ENCODE peak calls at places on chromosome 15, in eight cellular contexts. S is right lobe of liver, U is breast epithelium, F is HepG2, X is IMR-90, P is HCT116, Y is transverse colon, H is K562. T is an unnamed sample.

GRCh38 chr15:31169558-31169957 is 68.0 kb upstream of the TRPM1 start:
- DNase-seq in S (no peak), U (no peak), F (no peak), X (no peak), P (no peak), Y (no peak), H (no peak), T (peak)

GRCh38 chr15:69299451-69300128 is 878 bp downstream of the PAQR5 start:
- DNase-seq in S (no peak), U (no peak), F (no peak), X (no peak), P (no peak), Y (no peak), H (no peak), T (no peak)

GRCh38 chr15:85976986-85977385 is 102.7 kb upstream of the AGBL1 start:
- DNase-seq in S (no peak), U (no peak), F (no peak), X (no peak), P (no peak), Y (no peak), H (no peak), T (no peak)

GRCh38 chr15:85493258-85493657 is 112.9 kb downstream of the AKAP13 start:
- DNase-seq in S (no peak), U (no peak), F (no peak), X (no peak), P (no peak), Y (no peak), H (no peak), T (no peak)

GRCh38 chr15:73571346-73571745 is 61.8 kb downstream of the NPTN start:
- DNase-seq in S (no peak), U (no peak), F (peak), X (no peak), P (no peak), Y (no peak), H (no peak), T (no peak)

GRCh38 chr15:55289011-55289572 is 521 bp downstream of the RAB27A start:
- DNase-seq in S (peak), U (peak), F (peak), X (peak), P (no peak), Y (peak), H (no peak), T (peak)

GRCh38 chr15:68314563-68314962 is 37.0 kb downstream of the FEM1B start:
- DNase-seq in S (no peak), U (peak), F (peak), X (peak), P (no peak), Y (no peak), H (no peak), T (no peak)

GRCh38 chr15:63487076-63487757 is 17.2 kb upstream of the USP3 start:
- DNase-seq in S (peak), U (peak), F (peak), X (peak), P (peak), Y (peak), H (peak), T (peak)

GRCh38 chr15:66016199-66016598 is 146.9 kb downstream of the RAB11A start:
- DNase-seq in S (no peak), U (no peak), F (no peak), X (no peak), P (no peak), Y (no peak), H (no peak), T (no peak)

GRCh38 chr15:58407366-58407765 is 24.4 kb upstream of the LIPC start:
- DNase-seq in S (no peak), U (no peak), F (no peak), X (no peak), P (no peak), Y (no peak), H (no peak), T (no peak)

GRCh38 chr15:59632714-59633113 is 21.1 kb downstream of the GCNT3 start:
- DNase-seq in S (no peak), U (no peak), F (peak), X (no peak), P (no peak), Y (no peak), H (no peak), T (peak)

GRCh38 chr15:32683906-32684584 is 33.8 kb upstream of the GREM1 start:
- DNase-seq in S (no peak), U (no peak), F (no peak), X (peak), P (no peak), Y (no peak), H (no peak), T (peak)

GRCh38 chr15:89299896-89300295 is 34.7 kb downstream of the POLG start:
- DNase-seq in S (no peak), U (no peak), F (no peak), X (peak), P (peak), Y (no peak), H (no peak), T (no peak)

GRCh38 chr15:48515497-48515896 is 130.0 kb downstream of the FBN1 start:
- DNase-seq in S (no peak), U (no peak), F (no peak), X (no peak), P (no peak), Y (no peak), H (no peak), T (no peak)

GRCh38 chr15:36598529-36599177 is 19.2 kb downstream of the CDIN1 start:
- DNase-seq in S (no peak), U (no peak), F (no peak), X (peak), P (no peak), Y (no peak), H (no peak), T (no peak)

GRCh38 chr15:59327942-59328341 is 44.7 kb downstream of the MYO1E start:
- DNase-seq in S (no peak), U (no peak), F (no peak), X (no peak), P (no peak), Y (no peak), H (no peak), T (peak)

GRCh38 chr15:89731275-89731674 is 19.8 kb downstream of the MESP1 start:
- DNase-seq in S (no peak), U (no peak), F (no peak), X (no peak), P (no peak), Y (no peak), H (no peak), T (no peak)

GRCh38 chr15:34616613-34617012 is 33.2 kb upstream of the GOLGA8B start:
- DNase-seq in S (no peak), U (no peak), F (peak), X (peak), P (peak), Y (no peak), H (peak), T (peak)

GRCh38 chr15:57183614-57184344 is 192.5 kb upstream of the CGNL1 start:
- DNase-seq in S (no peak), U (no peak), F (peak), X (peak), P (no peak), Y (no peak), H (no peak), T (no peak)

GRCh38 chr15:39417766-39418165 is 163.1 kb upstream of the THBS1 start:
- DNase-seq in S (no peak), U (peak), F (no peak), X (no peak), P (no peak), Y (no peak), H (no peak), T (no peak)

GRCh38 chr15:26667222-26667988 is 105.5 kb downstream of the GABRB3 start:
- DNase-seq in S (no peak), U (peak), F (no peak), X (no peak), P (no peak), Y (no peak), H (no peak), T (no peak)

GRCh38 chr15:83652606-83653204 is 1.2 kb upstream of the ADAMTSL3 start:
- DNase-seq in S (no peak), U (no peak), F (no peak), X (no peak), P (no peak), Y (no peak), H (peak), T (no peak)

GRCh38 chr15:80654299-80654698 is 40.8 kb upstream of the ABHD17C start:
- DNase-seq in S (no peak), U (no peak), F (no peak), X (no peak), P (no peak), Y (no peak), H (no peak), T (no peak)

GRCh38 chr15:66006986-66007385 is 137.7 kb downstream of the RAB11A start:
- DNase-seq in S (no peak), U (no peak), F (no peak), X (no peak), P (no peak), Y (no peak), H (no peak), T (no peak)

GRCh38 chr15:60212536-60212935 is 185.2 kb downstream of the ANXA2 start:
- DNase-seq in S (no peak), U (no peak), F (peak), X (no peak), P (no peak), Y (no peak), H (no peak), T (peak)

GRCh38 chr15:92071030-92071644 is 217.6 kb downstream of the SLCO3A1 start:
- DNase-seq in S (peak), U (no peak), F (no peak), X (no peak), P (no peak), Y (no peak), H (no peak), T (no peak)

GRCh38 chr15:101442272-101442671 is 47.2 kb downstream of the PCSK6 start:
- DNase-seq in S (no peak), U (no peak), F (no peak), X (no peak), P (no peak), Y (no peak), H (no peak), T (no peak)

GRCh38 chr15:67225336-67225735 is 29.1 kb downstream of the AAGAB start:
- DNase-seq in S (no peak), U (no peak), F (no peak), X (peak), P (no peak), Y (no peak), H (no peak), T (no peak)

GRCh38 chr15:58566029-58566428 is 134.2 kb downstream of the LIPC start:
- DNase-seq in S (no peak), U (no peak), F (no peak), X (no peak), P (no peak), Y (no peak), H (no peak), T (peak)

GRCh38 chr15:45892182-45892581 is 257.4 kb downstream of the SQOR start:
- DNase-seq in S (no peak), U (no peak), F (no peak), X (no peak), P (no peak), Y (no peak), H (no peak), T (no peak)

GRCh38 chr15:29821416-29822099 is 710 bp downstream of the TJP1 start:
- DNase-seq in S (peak), U (peak), F (peak), X (peak), P (peak), Y (peak), H (peak), T (no peak)

GRCh38 chr15:34209421-34210282 is at the start of gene KATNBL1:
- DNase-seq in S (peak), U (peak), F (peak), X (peak), P (peak), Y (peak), H (peak), T (peak)

GRCh38 chr15:41967506-41968206 is 4.7 kb downstream of the EHD4 start:
- DNase-seq in S (no peak), U (peak), F (no peak), X (peak), P (no peak), Y (peak), H (no peak), T (peak)

GRCh38 chr15:59662260-59662659 is 4.9 kb upstream of the GTF2A2 start:
- DNase-seq in S (no peak), U (no peak), F (no peak), X (peak), P (no peak), Y (no peak), H (no peak), T (no peak)

GRCh38 chr15:76647612-76648011 is 257.5 kb downstream of the SCAPER start:
- DNase-seq in S (no peak), U (no peak), F (peak), X (no peak), P (no peak), Y (no peak), H (no peak), T (no peak)

DNA sequence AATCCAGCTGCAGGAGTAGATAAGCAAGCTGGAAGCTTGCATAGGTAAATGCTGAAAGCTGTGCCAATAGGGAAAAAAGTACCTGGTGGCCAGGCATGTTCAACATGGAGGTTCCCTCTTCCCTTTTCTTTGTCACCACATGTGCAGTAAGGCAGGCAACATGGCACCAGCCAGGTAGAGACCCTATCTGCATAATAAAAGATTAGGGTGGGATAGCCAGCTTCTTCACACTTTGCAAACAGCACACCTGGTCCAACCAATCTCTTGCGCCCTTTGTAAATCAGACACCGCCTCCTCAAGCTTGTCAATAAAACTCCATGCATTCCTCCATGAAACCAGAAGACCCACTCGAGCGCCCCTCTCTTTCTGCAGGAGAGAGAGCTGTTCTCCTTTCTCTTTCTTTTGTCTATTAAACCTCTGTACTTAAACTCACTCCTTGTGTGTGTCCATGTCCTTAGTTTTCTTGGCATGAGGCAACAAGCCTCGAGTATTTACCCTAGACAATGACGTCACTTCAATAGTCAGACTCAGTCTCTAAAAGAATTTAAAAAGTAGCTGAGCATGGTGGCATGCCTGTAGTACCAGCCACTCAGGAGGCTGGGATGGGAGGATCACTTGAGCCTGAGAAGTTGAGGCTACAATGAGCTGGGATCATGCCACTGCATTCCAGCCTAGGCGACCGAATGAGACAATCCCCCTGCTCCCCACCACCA is 256.3 kb downstream of the SCAPER start:
- DNase-seq in S (no peak), U (no peak), F (no peak), X (no peak), P (no peak), Y (no peak), H (no peak), T (no peak)
- TF ChIP-seq CTCF in S (no peak), U (no peak), F (no peak), X (no peak), P (no peak), Y (no peak), H (no peak), T (no peak)

DNA sequence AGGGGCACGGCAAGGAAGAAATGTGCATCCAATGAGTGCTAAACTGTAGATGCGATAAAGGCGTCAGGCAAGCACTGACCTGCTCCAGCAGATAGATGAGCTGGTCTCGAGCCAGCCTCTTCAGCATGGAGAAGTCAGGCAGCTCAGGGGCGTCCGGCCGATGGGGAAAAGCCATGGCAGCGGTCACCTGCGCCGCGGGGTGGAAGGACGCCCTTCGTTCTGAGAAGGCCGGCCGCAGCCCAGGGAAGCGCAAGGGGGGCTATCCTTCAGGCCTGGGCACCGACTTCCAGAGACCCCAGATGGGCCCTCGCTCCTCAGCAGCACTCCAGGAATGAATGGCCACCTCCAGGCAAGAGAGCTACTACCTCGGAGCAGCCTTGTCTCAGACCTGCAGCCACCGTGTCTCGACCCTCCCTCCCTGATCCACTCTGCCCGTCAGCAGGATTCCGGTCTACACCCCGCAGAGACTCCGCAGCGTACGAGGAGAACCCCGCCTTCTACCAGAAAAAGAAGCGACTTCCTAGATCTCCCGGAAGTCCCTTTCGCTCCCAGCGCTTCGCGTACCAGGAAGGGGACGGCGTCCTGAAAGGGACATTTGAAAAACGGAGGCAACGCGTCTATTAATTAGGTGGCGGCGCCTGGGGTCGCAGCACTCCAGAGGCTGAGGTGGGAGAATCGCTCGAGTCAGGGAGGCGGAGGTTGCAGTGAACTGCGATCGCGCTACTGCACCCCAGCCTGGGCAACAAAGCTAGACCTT is at the start of gene VPS33B:
- DNase-seq in S (peak), U (peak), F (peak), X (peak), P (peak), Y (peak), H (peak), T (peak)
- TF ChIP-seq POLR2A in S (peak), U (no peak), F (peak), X (peak), P (no peak), Y (peak), H (peak), T (peak)

GRCh38 chr15:51103330-51103729 is 8.6 kb upstream of the TNFAIP8L3 start:
- DNase-seq in S (no peak), U (no peak), F (no peak), X (peak), P (no peak), Y (no peak), H (no peak), T (no peak)

GRCh38 chr15:51099185-51099584 is 4.5 kb upstream of the TNFAIP8L3 start:
- DNase-seq in S (no peak), U (no peak), F (no peak), X (no peak), P (no peak), Y (no peak), H (no peak), T (no peak)

GRCh38 chr15:51097553-51098330 is 3.0 kb upstream of the TNFAIP8L3 start:
- DNase-seq in S (no peak), U (no peak), F (peak), X (peak), P (no peak), Y (no peak), H (no peak), T (peak)

GRCh38 chr15:51098331-51098619 is 3.6 kb upstream of the TNFAIP8L3 start:
- DNase-seq in S (no peak), U (no peak), F (no peak), X (no peak), P (no peak), Y (no peak), H (no peak), T (no peak)

GRCh38 chr15:51100785-51101489 is 6.2 kb upstream of the TNFAIP8L3 start:
- DNase-seq in S (no peak), U (no peak), F (no peak), X (no peak), P (no peak), Y (no peak), H (no peak), T (no peak)
- TF ChIP-seq CTCF in S (no peak), U (no peak), F (no peak), X (no peak), P (no peak), Y (no peak), H (peak), T (no peak)

DNA sequence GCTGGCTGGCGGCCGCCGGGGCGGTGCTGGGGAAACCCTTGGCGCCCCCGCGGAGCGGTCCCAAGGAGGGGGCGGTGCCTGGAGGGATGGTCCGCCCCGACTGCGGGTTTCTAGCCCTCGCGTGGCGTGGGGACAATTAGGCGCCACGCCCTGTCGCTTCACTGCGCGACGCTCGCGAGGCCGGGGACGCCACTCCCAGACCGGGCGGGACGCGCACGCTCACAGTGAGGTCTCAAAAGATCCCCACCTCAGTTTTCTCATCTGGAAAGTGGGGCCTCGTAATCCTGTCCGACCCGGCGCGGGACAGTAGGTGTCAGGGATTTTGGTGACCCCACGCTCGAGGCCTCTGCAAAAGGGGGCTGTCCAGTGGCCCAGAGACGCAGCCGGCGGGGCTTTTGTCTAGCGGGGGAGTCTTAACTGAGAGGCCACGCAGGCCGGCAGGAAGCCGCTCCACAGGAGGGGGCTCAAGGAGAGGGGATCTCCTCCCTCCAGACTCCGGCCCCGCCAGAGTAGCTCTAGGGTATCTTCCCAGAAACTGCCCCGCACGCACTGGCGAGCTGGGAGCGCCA is 808 bp upstream of the CLK3 start:
- DNase-seq in S (peak), U (peak), F (no peak), X (peak), P (no peak), Y (peak), H (peak), T (peak)
- TF ChIP-seq POLR2A in S (no peak), U (no peak), F (no peak), X (no peak), P (no peak), Y (no peak), H (no peak), T (peak)

GRCh38 chr15:37981781-37982180 is 47.3 kb downstream of the TMCO5A start:
- DNase-seq in S (no peak), U (no peak), F (peak), X (peak), P (peak), Y (no peak), H (no peak), T (peak)
- TF ChIP-seq CTCF in S (peak), U (no peak), F (peak), X (peak), P (peak), Y (no peak), H (no peak), T (peak)

GRCh38 chr15:82571722-82572222 is 31.5 kb upstream of the RPS17 start:
- DNase-seq in S (no peak), U (peak), F (no peak), X (peak), P (no peak), Y (peak), H (peak), T (no peak)
- TF ChIP-seq POLR2A in S (no peak), U (no peak), F (no peak), X (peak), P (no peak), Y (no peak), H (no peak), T (no peak)

GRCh38 chr15:99909914-99910313 is 176.7 kb upstream of the LYSMD4 start:
- DNase-seq in S (no peak), U (no peak), F (peak), X (no peak), P (peak), Y (no peak), H (peak), T (peak)
- TF ChIP-seq CTCF in S (peak), U (no peak), F (peak), X (peak), P (peak), Y (no peak), H (peak), T (peak)

T was measured in NB4.